ENCODE peak calls at places on chromosomes 4 and X, in four cellular contexts. A, X, P and F are unnamed samples. For H3K4me1, the result is how much of the 10 kb centered on the place peaks cover.

GRCh38 chrX:46686003-46686645 is 72.8 kb downstream of the SLC9A7 start:
- DNase-seq in A (peak), X (peak), P (no peak), F (peak)

GRCh38 chr4:176769519-176769918 is 23.2 kb downstream of the VEGFC start:
- DNase-seq in A (no peak), X (no peak), P (no peak), F (no peak)

GRCh38 chr4:131974730-131975129 is 1174.4 kb upstream of the PCDH10 start:
- DNase-seq in A (no peak), X (no peak), P (no peak), F (no peak)

GRCh38 chrX:24485323-24485722 is 20.2 kb downstream of the PDK3 start:
- DNase-seq in A (no peak), X (no peak), P (no peak), F (no peak)

GRCh38 chr4:3613980-3614730 is 81.9 kb upstream of the LRPAP1 start:
- DNase-seq in A (no peak), X (no peak), P (no peak), F (no peak)

GRCh38 chr4:48787031-48787430 is 7.0 kb upstream of the FRYL start:
- DNase-seq in A (peak), X (no peak), P (no peak), F (no peak)

GRCh38 chrX:49209434-49210251 is 9.7 kb upstream of the SYP start:
- DNase-seq in A (no peak), X (no peak), P (no peak), F (peak)

GRCh38 chr4:15001248-15001824 is 945 bp upstream of the CPEB2 start:
- DNase-seq in A (peak), X (peak), P (peak), F (peak)

GRCh38 chr4:40288547-40288946 is 46.6 kb upstream of the CHRNA9 start:
- DNase-seq in A (no peak), X (no peak), P (no peak), F (no peak)

GRCh38 chrX:132508834-132509233 is 20.0 kb upstream of the MBNL3 start:
- DNase-seq in A (no peak), X (no peak), P (no peak), F (no peak)

GRCh38 chrX:151753313-151754041 is 18.9 kb downstream of the CNGA2 start:
- DNase-seq in A (peak), X (peak), P (peak), F (peak)

GRCh38 chr4:153243464-153243863 is 39.2 kb downstream of the TRIM2 start:
- DNase-seq in A (no peak), X (no peak), P (no peak), F (no peak)

GRCh38 chrX:79300821-79301220 is 66.3 kb downstream of the ITM2A start:
- DNase-seq in A (no peak), X (no peak), P (no peak), F (no peak)

GRCh38 chr4:38323141-38323634 is 340.8 kb upstream of the KLF3 start:
- DNase-seq in A (no peak), X (no peak), P (no peak), F (no peak)

GRCh38 chr4:94426783-94427182 is 25.0 kb upstream of the PDLIM5 start:
- DNase-seq in A (no peak), X (no peak), P (no peak), F (no peak)

GRCh38 chr4:166252487-166253402 is 379.7 kb downstream of the TLL1 start:
- DNase-seq in A (peak), X (no peak), P (no peak), F (no peak)

GRCh38 chrX:23816179-23816578 is 33.2 kb downstream of the SAT1 start:
- DNase-seq in A (no peak), X (no peak), P (no peak), F (no peak)

GRCh38 chrX:25191403-25191802 is 175.6 kb upstream of the ARX start:
- DNase-seq in A (no peak), X (no peak), P (no peak), F (no peak)

GRCh38 chrX:76148753-76149152 is 24.1 kb upstream of the PBDC1 start:
- DNase-seq in A (peak), X (peak), P (peak), F (peak)

DNA sequence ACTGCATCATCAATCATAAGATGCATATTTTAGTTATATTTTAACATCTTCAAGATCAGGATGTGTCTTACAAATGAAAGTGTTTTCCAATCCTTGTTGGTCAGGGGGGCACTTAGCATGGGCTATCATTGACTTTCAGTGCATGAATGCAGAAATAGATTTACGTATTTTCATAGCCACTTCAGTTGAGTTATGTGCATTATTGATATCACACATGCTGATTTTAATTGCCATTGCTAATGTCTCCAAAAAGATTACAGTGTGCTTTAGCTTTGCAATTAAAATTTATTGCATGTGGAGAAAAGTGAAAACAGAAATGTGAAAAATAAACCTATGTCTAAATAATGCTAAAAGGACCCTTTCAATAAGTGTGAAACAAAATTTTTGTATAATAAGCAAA is 55.6 kb upstream of the GPRIN3 start:
- DNase-seq in A (no peak), X (no peak), P (no peak), F (no peak)
- H3K4me1 ChIP-seq in A (under half), X (under half), P (under half), F (under half)

GRCh38 chrX:38811515-38812239 is 10.4 kb downstream of the MID1IP1 start:
- DNase-seq in A (no peak), X (no peak), P (no peak), F (no peak)
- H3K4me1 ChIP-seq in A (under half), X (under half), P (under half), F (under half)

GRCh38 chr4:118213101-118213500 is 139.7 kb downstream of the PRSS12 start:
- DNase-seq in A (no peak), X (no peak), P (no peak), F (no peak)
- H3K4me1 ChIP-seq in A (under half), X (under half), P (under half), F (under half)

DNA sequence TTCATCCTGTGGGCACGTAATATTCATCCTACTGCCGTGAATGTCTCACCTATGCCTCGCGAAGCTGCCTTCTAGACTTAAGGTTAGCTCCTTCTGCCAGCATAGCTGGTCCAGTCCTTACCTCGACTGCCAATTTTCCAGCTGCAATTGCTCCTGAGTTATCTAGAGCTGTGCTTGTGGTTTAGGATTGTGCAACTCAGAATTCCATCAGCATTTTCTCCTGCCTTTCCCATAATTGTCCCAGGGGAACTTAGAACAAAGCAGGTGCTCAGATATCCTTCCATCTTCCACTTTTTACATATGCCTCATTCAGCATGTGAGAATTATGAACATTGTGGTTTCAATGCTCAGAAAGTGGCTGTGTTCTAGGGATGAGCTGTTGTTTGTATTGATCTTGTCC is 131.4 kb upstream of the ADGRL3 start:
- DNase-seq in A (no peak), X (no peak), P (no peak), F (no peak)
- H3K4me1 ChIP-seq in A (under half), X (under half), P (under half), F (under half)

GRCh38 chrX:9482408-9482807 is 17.6 kb downstream of the TBL1X start:
- DNase-seq in A (no peak), X (no peak), P (no peak), F (no peak)

GRCh38 chrX:9476810-9477575 is 12.1 kb downstream of the TBL1X start:
- DNase-seq in A (no peak), X (no peak), P (no peak), F (no peak)

GRCh38 chrX:9486786-9487185 is 21.9 kb downstream of the TBL1X start:
- DNase-seq in A (no peak), X (no peak), P (no peak), F (no peak)

GRCh38 chrX:9483376-9483775 is 18.5 kb downstream of the TBL1X start:
- DNase-seq in A (no peak), X (no peak), P (no peak), F (no peak)

GRCh38 chrX:9482837-9483236 is 18.0 kb downstream of the TBL1X start:
- DNase-seq in A (no peak), X (no peak), P (no peak), F (no peak)
- H3K4me1 ChIP-seq in A (under half), X (under half), P (under half), F (under half)

DNA sequence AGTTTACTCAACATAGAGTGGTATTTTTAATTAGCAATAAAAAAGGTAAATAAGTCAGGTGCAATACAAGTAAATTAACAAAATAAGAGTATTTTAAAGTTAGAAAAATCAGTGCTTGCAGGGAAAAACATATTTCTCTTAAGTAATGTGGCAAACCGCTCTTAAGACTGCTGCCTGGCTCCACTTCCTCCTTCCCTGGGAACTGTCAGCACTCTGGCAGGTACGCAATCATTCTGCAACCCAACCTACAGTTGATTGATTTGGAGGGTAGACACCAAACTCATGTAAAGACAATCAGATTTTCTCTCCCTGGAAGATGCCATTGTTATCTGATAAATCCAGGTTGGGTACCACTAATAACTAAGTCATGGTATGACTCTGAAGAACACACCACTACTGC is 63.9 kb downstream of the PPP3CA start:
- DNase-seq in A (no peak), X (no peak), P (no peak), F (no peak)
- H3K4me1 ChIP-seq in A (under half), X (under half), P (under half), F (under half)

GRCh38 chrX:2435465-2435864 is 65.3 kb downstream of the DHRSX start:
- DNase-seq in A (no peak), X (no peak), P (no peak), F (no peak)

GRCh38 chrX:2432298-2432863 is 68.4 kb downstream of the DHRSX start:
- DNase-seq in A (no peak), X (no peak), P (no peak), F (no peak)

GRCh38 chrX:2430265-2430825 is 70.4 kb downstream of the DHRSX start:
- DNase-seq in A (no peak), X (no peak), P (no peak), F (no peak)

GRCh38 chrX:2434270-2434669 is 66.5 kb downstream of the DHRSX start:
- DNase-seq in A (no peak), X (no peak), P (no peak), F (no peak)

GRCh38 chrX:2434764-2435163 is 66.0 kb downstream of the DHRSX start:
- DNase-seq in A (no peak), X (no peak), P (no peak), F (no peak)
- H3K4me1 ChIP-seq in A (under half), X (under half), P (under half), F (under half)

GRCh38 chr4:87006531-87007344 is 71.9 kb downstream of the AFF1 start:
- DNase-seq in A (peak), X (peak), P (peak), F (peak)
- H3K4me1 ChIP-seq in A (half or more), X (under half), P (half or more), F (under half)

GRCh38 chr4:74627093-74627492 is 167.2 kb downstream of the BTC start:
- DNase-seq in A (no peak), X (no peak), P (no peak), F (no peak)
- H3K4me1 ChIP-seq in A (under half), X (under half), P (under half), F (half or more)